ENCODE peak calls at places on chromosomes 4 and X, in nine cellular contexts. K is GM23338, D is A549, N is transverse colon, W is GM23248, O is tibial artery, Z is heart left ventricle, M is astrocyte, C is IMR-90. I is an unnamed sample. For H3K4me1, the result is how much of the 10 kb centered on the place peaks cover.

GRCh38 chr4:85039526-85039925 is 73.0 kb upstream of the WDFY3 start:
- DNase-seq in K (no peak), D (peak), N (no peak), W (peak), O (no peak), Z (no peak), M (peak), C (peak), I (no peak)

GRCh38 chr4:134691915-134692314 is 490.3 kb upstream of the PABPC4L start:
- DNase-seq in K (no peak), D (no peak), N (no peak), W (no peak), O (no peak), Z (no peak), M (peak), C (no peak), I (no peak)

GRCh38 chrX:151396042-151396826 is 772 bp upstream of the VMA21 start:
- DNase-seq in K (peak), D (no peak), N (peak), W (peak), O (peak), Z (peak), M (peak), C (peak), I (no peak)

GRCh38 chr4:176799653-176800052 is 6.9 kb upstream of the VEGFC start:
- DNase-seq in K (no peak), D (no peak), N (no peak), W (no peak), O (no peak), Z (no peak), M (peak), C (no peak), I (no peak)

GRCh38 chr4:3413217-3413671 is 28.5 kb upstream of the HGFAC start:
- DNase-seq in K (no peak), D (no peak), N (no peak), W (no peak), O (no peak), Z (no peak), M (no peak), C (no peak), I (no peak)

GRCh38 chr4:185868983-185869938 is 57.3 kb upstream of the SORBS2 start:
- DNase-seq in K (no peak), D (no peak), N (no peak), W (no peak), O (no peak), Z (no peak), M (no peak), C (no peak), I (no peak)

GRCh38 chrX:136168929-136169735 is 21.8 kb downstream of the FHL1 start:
- DNase-seq in K (peak), D (no peak), N (peak), W (peak), O (peak), Z (peak), M (peak), C (peak), I (no peak)

GRCh38 chr4:11650801-11651596 is 222.3 kb upstream of the HS3ST1 start:
- DNase-seq in K (no peak), D (peak), N (no peak), W (no peak), O (no peak), Z (no peak), M (peak), C (peak), I (no peak)

GRCh38 chrX:22662776-22663175 is 337.0 kb upstream of the DDX53 start:
- DNase-seq in K (no peak), D (no peak), N (no peak), W (no peak), O (no peak), Z (no peak), M (no peak), C (no peak), I (no peak)

GRCh38 chr4:139555073-139555704 is 830 bp downstream of the SETD7 start:
- DNase-seq in K (peak), D (peak), N (peak), W (peak), O (peak), Z (peak), M (peak), C (peak), I (peak)

GRCh38 chrX:94932278-94932965 is 1258.4 kb downstream of the FAM133A start:
- DNase-seq in K (no peak), D (no peak), N (no peak), W (no peak), O (no peak), Z (no peak), M (no peak), C (no peak), I (no peak)

GRCh38 chr4:55781809-55782208 is 37.8 kb upstream of the EXOC1L start:
- DNase-seq in K (no peak), D (no peak), N (peak), W (no peak), O (no peak), Z (no peak), M (no peak), C (no peak), I (peak)

GRCh38 chrX:9279271-9279596 is 185.6 kb upstream of the TBL1X start:
- DNase-seq in K (no peak), D (no peak), N (no peak), W (peak), O (no peak), Z (no peak), M (no peak), C (peak), I (no peak)
- H3K4me1 ChIP-seq in K (under half), D (under half), N (under half), W (under half), O (under half), Z (under half), M (under half), C (under half), I (under half)

DNA sequence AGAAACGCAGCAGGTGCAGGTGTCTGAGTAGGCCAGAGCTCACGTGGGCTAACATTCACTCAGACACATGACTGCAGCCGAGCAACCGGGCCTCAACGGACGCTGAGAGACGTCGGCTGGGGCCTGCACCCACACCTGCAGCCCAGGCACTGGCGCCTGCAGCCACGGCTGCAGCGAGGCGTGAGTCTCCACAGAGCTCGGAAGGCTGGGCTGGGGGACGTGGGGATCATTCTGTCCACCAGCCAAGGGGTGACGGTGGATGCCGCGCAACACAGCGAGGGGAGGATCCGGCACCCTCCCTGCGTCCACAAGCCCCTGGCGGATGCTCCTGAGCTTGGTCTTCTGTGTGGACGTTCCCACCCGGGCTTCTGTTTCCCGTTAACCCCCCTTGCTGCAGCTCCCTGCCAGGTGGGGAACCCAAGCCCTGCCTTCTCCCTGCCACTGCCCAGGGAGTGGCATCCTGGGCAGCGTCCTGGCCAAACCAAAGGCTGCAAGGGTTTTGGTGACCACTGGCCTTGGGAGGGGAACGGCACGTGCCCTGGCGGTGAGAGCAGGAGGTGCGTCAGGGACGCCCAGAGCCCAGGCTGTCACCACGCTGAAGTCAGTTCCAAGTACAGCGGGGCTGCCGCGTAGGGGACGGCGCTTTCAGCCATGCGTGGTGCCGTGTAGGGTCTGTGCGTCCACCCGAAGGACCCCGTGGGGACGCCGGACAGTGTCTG is 16.3 kb downstream of the PPP2R3B start:
- DNase-seq in K (peak), D (no peak), N (no peak), W (no peak), O (no peak), Z (peak), M (no peak), C (no peak), I (no peak)
- H3K4me1 ChIP-seq in K (under half), D (under half), N (under half), W (under half), O (under half), Z (under half), M (under half), C (under half), I (under half)

GRCh38 chrX:24153796-24154189 is 4.3 kb downstream of the ZFX start:
- DNase-seq in K (no peak), D (peak), N (no peak), W (no peak), O (no peak), Z (no peak), M (no peak), C (no peak), I (no peak)

GRCh38 chrX:24156177-24156576 is 6.6 kb downstream of the ZFX start:
- DNase-seq in K (no peak), D (no peak), N (no peak), W (no peak), O (no peak), Z (no peak), M (no peak), C (no peak), I (no peak)

GRCh38 chrX:24153175-24153795 is 3.8 kb downstream of the ZFX start:
- DNase-seq in K (peak), D (peak), N (no peak), W (peak), O (no peak), Z (no peak), M (no peak), C (no peak), I (no peak)

GRCh38 chrX:24151513-24151912 is 2.0 kb downstream of the ZFX start:
- DNase-seq in K (no peak), D (peak), N (no peak), W (peak), O (no peak), Z (no peak), M (no peak), C (no peak), I (no peak)

GRCh38 chrX:24154490-24155034 is 5.0 kb downstream of the ZFX start:
- DNase-seq in K (no peak), D (no peak), N (no peak), W (peak), O (no peak), Z (no peak), M (no peak), C (peak), I (no peak)
- H3K4me1 ChIP-seq in K (under half), D (half or more), N (under half), W (under half), O (under half), Z (half or more), M (under half), C (under half), I (under half)

GRCh38 chr4:94480362-94480951 is 28.7 kb downstream of the PDLIM5 start:
- DNase-seq in K (no peak), D (no peak), N (no peak), W (no peak), O (no peak), Z (no peak), M (no peak), C (no peak), I (no peak)

GRCh38 chr4:94479358-94480141 is 27.8 kb downstream of the PDLIM5 start:
- DNase-seq in K (no peak), D (no peak), N (no peak), W (no peak), O (no peak), Z (no peak), M (no peak), C (no peak), I (no peak)

GRCh38 chr4:94484818-94485217 is 33.1 kb downstream of the PDLIM5 start:
- DNase-seq in K (no peak), D (no peak), N (no peak), W (no peak), O (no peak), Z (no peak), M (no peak), C (no peak), I (no peak)

GRCh38 chr4:94486372-94486801 is 34.6 kb downstream of the PDLIM5 start:
- DNase-seq in K (no peak), D (no peak), N (no peak), W (no peak), O (no peak), Z (no peak), M (peak), C (peak), I (no peak)

DNA sequence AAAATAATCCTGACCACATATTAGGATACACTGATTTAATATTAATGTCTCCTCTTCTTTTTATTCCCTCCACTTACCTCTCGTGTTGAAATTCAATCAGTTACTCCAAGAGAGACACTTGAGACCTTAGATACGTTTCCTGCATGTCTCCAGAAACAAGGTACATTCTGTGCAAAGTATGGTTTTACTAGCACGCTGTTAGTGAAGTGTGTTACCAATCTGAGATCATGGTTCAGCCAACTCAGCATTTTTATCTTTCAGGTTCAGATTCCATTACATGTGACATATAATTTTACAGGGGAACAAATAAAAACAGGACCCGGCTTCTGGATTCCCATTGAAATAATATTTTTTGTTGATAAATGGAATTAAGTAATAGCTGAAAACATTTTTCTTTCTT is 32.2 kb downstream of the PDLIM5 start:
- DNase-seq in K (no peak), D (no peak), N (no peak), W (no peak), O (no peak), Z (no peak), M (no peak), C (no peak), I (no peak)
- H3K4me1 ChIP-seq in K (under half), D (half or more), N (under half), W (under half), O (half or more), Z (half or more), M (under half), C (under half), I (under half)

DNA sequence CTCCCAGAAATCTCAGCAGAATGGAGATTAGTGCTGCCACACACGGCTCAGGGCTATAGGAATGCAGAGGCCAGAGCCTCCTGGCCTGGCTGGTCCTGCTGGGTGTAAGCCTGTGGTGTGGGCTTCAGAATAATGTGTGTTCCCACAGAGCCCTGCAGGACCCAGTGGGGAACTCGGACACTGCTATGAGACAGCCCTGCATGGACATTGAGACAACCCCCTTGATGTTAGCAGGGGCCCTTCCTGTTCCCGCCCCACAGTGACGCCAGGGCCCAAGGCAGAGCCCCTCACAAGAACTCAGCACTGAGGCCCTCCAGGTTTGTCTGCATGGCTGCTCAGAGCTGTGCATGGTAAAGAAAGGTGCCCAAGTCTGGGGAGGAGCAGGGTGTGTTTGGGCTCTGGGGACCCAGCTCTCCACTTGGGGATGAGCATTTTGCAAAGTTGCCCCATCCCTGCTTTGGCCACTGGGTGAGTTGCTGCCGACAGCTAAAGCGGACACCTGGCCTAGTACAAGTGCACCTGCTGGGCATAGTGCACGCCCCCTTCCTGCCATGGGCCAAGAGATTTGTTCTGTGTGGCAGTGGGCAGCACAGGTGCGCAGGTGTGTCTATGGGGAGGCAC is 1.9 kb upstream of the MXD4 start:
- DNase-seq in K (no peak), D (no peak), N (no peak), W (no peak), O (no peak), Z (peak), M (no peak), C (no peak), I (no peak)
- H3K4me1 ChIP-seq in K (under half), D (under half), N (half or more), W (under half), O (under half), Z (half or more), M (under half), C (under half), I (under half)

GRCh38 chr4:38664704-38665401 is 854 bp downstream of the KLF3 start:
- DNase-seq in K (peak), D (peak), N (peak), W (peak), O (peak), Z (peak), M (peak), C (peak), I (peak)

GRCh38 chr4:38668203-38668602 is 4.2 kb downstream of the KLF3 start:
- DNase-seq in K (no peak), D (no peak), N (no peak), W (no peak), O (no peak), Z (no peak), M (no peak), C (no peak), I (no peak)

GRCh38 chr4:38669233-38669632 is 5.2 kb downstream of the KLF3 start:
- DNase-seq in K (no peak), D (no peak), N (no peak), W (peak), O (no peak), Z (no peak), M (peak), C (no peak), I (no peak)

GRCh38 chr4:38665846-38666490 is 2.0 kb downstream of the KLF3 start:
- DNase-seq in K (no peak), D (no peak), N (no peak), W (no peak), O (no peak), Z (no peak), M (no peak), C (no peak), I (no peak)

DNA sequence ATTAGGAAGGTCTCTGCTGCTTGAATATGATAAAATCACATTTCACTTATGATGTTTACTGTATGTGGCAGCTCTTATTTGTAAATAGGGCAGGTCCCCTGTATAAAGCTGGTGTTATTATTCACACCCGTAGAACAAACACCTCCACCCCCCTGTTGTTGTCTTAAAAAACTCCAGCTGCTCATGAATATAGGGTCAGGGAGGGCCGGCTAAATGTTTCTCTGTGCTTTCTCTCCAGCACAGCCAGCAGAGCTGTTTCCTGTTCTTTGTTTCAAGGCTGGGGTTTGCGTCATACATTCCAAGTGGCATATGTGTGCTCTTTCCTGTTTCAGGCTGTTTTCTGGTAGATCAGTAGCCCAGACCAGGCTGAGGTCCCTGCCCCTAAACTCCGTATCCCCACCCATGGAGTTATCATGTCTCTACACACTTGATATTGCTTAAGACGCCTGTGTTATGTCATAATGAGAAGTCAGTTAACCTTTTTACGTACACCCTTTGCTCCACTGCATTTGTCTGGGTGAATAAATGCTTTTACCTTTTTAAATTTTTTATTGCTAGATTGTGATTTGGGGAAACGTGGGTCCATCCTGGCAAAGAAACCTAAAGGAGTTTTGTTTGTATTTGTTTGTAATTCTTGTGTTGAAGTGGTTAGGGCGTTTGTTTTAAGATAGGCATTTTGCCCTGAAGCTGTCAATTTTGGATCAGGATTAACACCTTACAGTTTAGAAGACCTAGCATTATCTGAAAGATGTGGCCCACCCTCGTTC is 3.2 kb downstream of the KLF3 start:
- DNase-seq in K (peak), D (peak), N (peak), W (peak), O (peak), Z (peak), M (peak), C (peak), I (peak)
- H3K4me1 ChIP-seq in K (half or more), D (half or more), N (half or more), W (half or more), O (half or more), Z (half or more), M (half or more), C (under half), I (under half)

GRCh38 chrX:17842769-17843525 is 18.2 kb downstream of the RAI2 start:
- DNase-seq in K (no peak), D (no peak), N (no peak), W (peak), O (no peak), Z (no peak), M (no peak), C (no peak), I (no peak)
- H3K4me1 ChIP-seq in K (under half), D (under half), N (under half), W (under half), O (under half), Z (under half), M (under half), C (under half), I (under half)

GRCh38 chr4:87119965-87120364 is 100.5 kb downstream of the KLHL8 start:
- DNase-seq in K (no peak), D (no peak), N (no peak), W (no peak), O (no peak), Z (no peak), M (no peak), C (no peak), I (no peak)
- H3K4me1 ChIP-seq in K (under half), D (under half), N (under half), W (under half), O (half or more), Z (half or more), M (under half), C (under half), I (under half)

DNA sequence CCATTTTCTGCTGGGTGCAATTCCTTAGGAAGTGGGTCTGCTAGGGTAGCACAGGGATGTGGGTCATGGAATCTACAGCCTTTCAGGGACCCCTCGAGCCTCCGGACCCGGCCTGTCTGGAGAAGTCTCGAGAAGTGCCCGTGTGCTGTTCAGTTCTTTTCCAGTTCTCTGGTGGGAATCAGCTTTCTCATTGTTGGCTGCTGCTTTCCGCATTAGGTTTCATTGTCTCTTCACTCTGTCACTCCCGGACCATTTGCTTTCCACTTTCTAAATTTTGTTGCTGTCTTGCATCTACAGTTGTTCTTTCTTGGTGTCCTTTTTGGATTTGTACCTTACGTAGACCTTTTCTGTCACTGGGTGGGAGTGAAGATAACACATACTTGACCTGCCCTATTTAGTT is 6.1 kb downstream of the RAB9A start:
- DNase-seq in K (no peak), D (no peak), N (no peak), W (no peak), O (no peak), Z (no peak), M (no peak), C (no peak), I (no peak)
- H3K4me1 ChIP-seq in K (under half), D (under half), N (half or more), W (under half), O (half or more), Z (under half), M (under half), C (under half), I (under half)